ENCODE peak calls at places on chromosomes 4 and X, in five cellular contexts. G is cardiac muscle cell, A is progenitor cell of endocrine pancreas, T is kidney, S is GM20000. O is an unnamed sample.

GRCh38 chr4:179605196-179605595 is 2163.0 kb upstream of the AGA start:
- DNase-seq in T (no peak), G (no peak), A (no peak), S (no peak), O (no peak)

GRCh38 chr4:103098746-103099421 is 750 bp downstream of the BDH2 start:
- DNase-seq in G (peak), S (no peak), T (no peak), A (no peak), O (no peak)

GRCh38 chr4:57077550-57078311 is 32.5 kb downstream of the IGFBP7 start:
- DNase-seq in T (no peak), A (no peak), G (no peak), S (no peak), O (no peak)

GRCh38 chrX:44072631-44073030 is 99.4 kb upstream of the NDP start:
- DNase-seq in A (no peak), T (no peak), S (no peak), G (no peak), O (no peak)

GRCh38 chr4:84606645-84607044 is 23.7 kb downstream of the CDS1 start:
- DNase-seq in T (no peak), S (no peak), G (no peak), A (no peak), O (no peak)

GRCh38 chrX:17459008-17459407 is 84.0 kb downstream of the NHS start:
- DNase-seq in T (no peak), G (no peak), A (no peak), S (no peak), O (no peak)

GRCh38 chr4:48133668-48134444 is at the start of gene TXK:
- DNase-seq in A (no peak), S (no peak), G (no peak), T (no peak), O (no peak)

GRCh38 chr4:28772066-28772465 is 1911.4 kb downstream of the STIM2 start:
- DNase-seq in G (no peak), T (no peak), A (no peak), S (no peak), O (no peak)

GRCh38 chr4:153346563-153346962 is 2.1 kb downstream of the MND1 start:
- DNase-seq in A (no peak), T (no peak), G (peak), S (no peak), O (no peak)

GRCh38 chr4:113300384-113301011 is 251.0 kb downstream of the ANK2 start:
- DNase-seq in A (no peak), S (no peak), T (no peak), G (peak), O (no peak)

GRCh38 chr4:141464366-141464765 is 172.0 kb upstream of the IL15 start:
- DNase-seq in G (no peak), S (no peak), A (no peak), T (no peak), O (no peak)

DNA sequence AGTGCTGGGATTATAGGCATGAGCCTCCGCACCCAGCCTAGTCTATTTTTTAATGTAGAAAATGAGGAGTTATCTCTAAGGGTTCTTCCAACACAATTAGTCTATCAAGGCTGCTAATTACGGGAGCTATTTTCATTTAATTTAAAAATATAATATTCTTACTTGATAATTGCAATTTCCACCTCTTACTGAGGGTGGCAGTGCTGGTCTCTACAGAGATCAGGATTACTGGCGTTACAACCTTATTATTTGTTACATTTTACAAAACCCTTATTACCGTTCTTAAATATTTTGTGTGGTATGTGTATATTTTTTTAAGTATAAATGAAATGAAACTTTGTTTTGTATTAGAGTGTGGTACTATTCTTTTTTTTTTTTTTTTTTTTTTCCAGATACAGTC is 17.6 kb upstream of the GK start:
- DNase-seq in G (peak), T (no peak), S (no peak), A (no peak), O (no peak)
- TF ChIP-seq CTCF in G (peak), T (peak), S (no peak), A (peak), O (peak)

GRCh38 chr4:112276113-112276512 is 9.6 kb downstream of the TIFA start:
- DNase-seq in S (no peak), T (no peak), G (no peak), A (no peak), O (no peak)

GRCh38 chr4:112279882-112280315 is 5.8 kb downstream of the TIFA start:
- DNase-seq in A (no peak), T (no peak), G (peak), S (no peak), O (no peak)

GRCh38 chr4:112279025-112279881 is 6.5 kb downstream of the TIFA start:
- DNase-seq in G (no peak), T (no peak), A (no peak), S (peak), O (no peak)

GRCh38 chr4:112277220-112277619 is 8.5 kb downstream of the TIFA start:
- DNase-seq in G (no peak), A (no peak), S (no peak), T (no peak), O (no peak)

GRCh38 chr4:112277705-112278448 is 7.8 kb downstream of the TIFA start:
- DNase-seq in T (no peak), A (no peak), S (no peak), G (no peak), O (no peak)
- TF ChIP-seq CTCF in T (no peak), A (no peak), S (no peak), G (no peak), O (no peak)

DNA sequence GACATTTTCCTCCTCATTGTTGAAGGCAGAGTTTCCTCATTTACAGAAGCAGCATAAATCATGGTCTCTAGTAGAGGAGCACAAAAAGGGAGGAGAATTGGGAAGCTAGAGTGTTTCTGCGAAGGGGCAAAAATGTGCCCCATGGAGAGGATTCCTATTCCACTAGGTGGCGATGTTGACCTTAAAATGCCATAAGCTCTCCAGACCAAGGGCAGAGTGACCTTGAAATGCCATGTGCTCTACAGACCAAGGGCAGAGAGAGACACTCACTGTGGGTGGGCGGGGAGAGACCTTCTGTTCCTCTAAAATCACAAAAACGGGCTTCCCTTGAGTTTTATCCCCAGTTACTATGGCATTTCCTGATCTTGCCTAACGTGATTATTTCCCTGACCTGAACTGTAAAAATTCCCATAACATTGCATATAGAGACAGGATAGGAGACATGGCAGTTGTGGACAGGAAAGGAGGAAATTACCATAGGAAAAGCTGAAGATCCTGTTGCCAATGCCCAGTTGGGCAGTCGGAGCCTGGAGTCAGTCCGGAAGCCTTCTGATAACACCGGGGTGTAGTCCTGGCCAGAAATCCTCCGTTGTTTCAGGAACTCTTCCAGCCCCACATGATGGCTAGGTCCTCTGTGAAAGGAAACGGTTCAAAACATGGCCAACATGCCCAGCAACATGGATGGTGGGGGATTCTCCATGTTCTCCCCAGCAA is 567.7 kb downstream of the MAGEB5 start:
- DNase-seq in T (no peak), G (peak), S (peak), A (no peak), O (peak)
- TF ChIP-seq CTCF in T (no peak), G (peak), S (peak), A (peak), O (peak)

DNA sequence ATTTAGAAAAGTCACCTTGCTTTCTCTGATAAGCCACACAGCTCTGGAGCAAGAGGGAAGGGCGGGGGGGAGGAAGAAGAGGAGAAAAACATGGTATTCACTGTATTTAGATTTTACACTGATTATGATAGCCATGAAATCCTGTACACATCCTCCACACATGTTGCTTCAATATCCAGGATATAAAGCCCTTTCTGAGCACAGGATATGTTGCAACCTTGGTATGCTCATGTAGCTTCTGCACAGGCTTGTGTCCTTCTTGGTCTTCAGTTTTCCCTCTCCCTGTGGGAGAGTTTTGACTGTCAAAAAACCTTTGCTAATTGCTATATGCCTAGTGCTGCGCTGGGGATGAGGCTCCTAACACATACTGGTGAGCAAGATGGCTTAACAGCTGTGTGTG is 61.9 kb upstream of the DAPP1 start:
- DNase-seq in T (no peak), A (no peak), S (no peak), G (no peak), O (no peak)
- TF ChIP-seq CTCF in T (no peak), A (no peak), S (no peak), G (no peak), O (no peak)

GRCh38 chr4:13645075-13645474 is 17.6 kb upstream of the BOD1L1 start:
- DNase-seq in S (no peak), A (no peak), T (no peak), G (no peak), O (no peak)
- TF ChIP-seq CTCF in S (no peak), A (no peak), T (no peak), G (peak), O (no peak)

GRCh38 chrX:111447298-111447697 is 35.3 kb upstream of the DCX start:
- DNase-seq in G (peak), A (peak), S (peak), T (no peak), O (peak)
- TF ChIP-seq CTCF in G (peak), A (peak), S (no peak), T (peak), O (peak)

GRCh38 chr4:139710073-139710472 is 44.5 kb downstream of the MGST2 start:
- DNase-seq in T (no peak), G (no peak), A (no peak), S (no peak), O (no peak)

GRCh38 chr4:139709660-139710059 is 44.0 kb downstream of the MGST2 start:
- DNase-seq in S (no peak), A (no peak), T (no peak), G (no peak), O (no peak)

GRCh38 chr4:139700568-139700967 is 34.9 kb downstream of the MGST2 start:
- DNase-seq in G (no peak), S (no peak), T (no peak), A (no peak), O (no peak)

DNA sequence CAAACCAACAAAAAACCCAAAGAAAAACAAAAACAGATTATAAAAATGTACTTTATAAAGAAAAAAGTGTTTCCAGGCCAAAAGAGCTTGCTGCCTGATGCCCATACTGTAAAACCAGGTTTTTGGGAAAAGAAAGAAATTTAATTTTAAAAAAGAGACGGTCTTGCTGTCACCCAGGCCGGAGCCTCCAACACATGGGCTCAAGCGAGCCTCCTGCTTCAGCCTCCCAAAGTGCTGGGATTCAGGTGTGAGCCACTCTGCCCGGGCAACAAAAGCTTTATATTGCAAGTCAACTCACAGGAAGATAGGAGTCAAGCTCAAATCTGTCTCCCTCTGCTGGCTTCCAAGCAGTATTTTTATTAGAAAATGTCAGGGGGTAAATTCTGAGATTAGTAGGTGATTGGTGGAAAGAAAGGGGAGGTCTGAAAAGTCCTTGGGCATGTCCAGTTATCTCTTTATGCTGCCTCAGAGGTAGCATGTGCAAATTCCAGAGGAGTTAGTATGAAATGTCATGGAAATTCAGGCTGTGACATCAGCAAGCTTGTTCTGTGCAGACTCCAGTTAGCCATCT is 39.4 kb downstream of the MGST2 start:
- DNase-seq in S (no peak), G (no peak), T (no peak), A (no peak), O (no peak)
- TF ChIP-seq CTCF in S (no peak), G (peak), T (no peak), A (peak), O (peak)

GRCh38 chr4:5391492-5391891 is 316.9 kb downstream of the EVC2 start:
- DNase-seq in S (no peak), A (no peak), T (no peak), G (no peak), O (no peak)
- TF ChIP-seq CTCF in S (no peak), A (no peak), T (no peak), G (no peak), O (no peak)

GRCh38 chr4:54234497-54235205 is 5.6 kb downstream of the PDGFRA start:
- DNase-seq in S (no peak), A (no peak), T (no peak), G (no peak), O (no peak)
- TF ChIP-seq CTCF in S (no peak), A (no peak), T (no peak), G (no peak), O (peak)